ENCODE peak calls at places on chromosomes 5 and 9, in nine cellular contexts. D is mammary epithelial cell; H is tibial nerve; P is mesenchymal stem cell; I is lung; K is CD8-positive, alpha-beta T cell; C is naive thymus-derived CD4-positive, alpha-beta T cell; R is tibial artery; L is hepatocyte. S is an unnamed sample. For H3K4me1, the result is how much of the 10 kb centered on the place peaks cover.

GRCh38 chr9:3692606-3693005 is 166.8 kb upstream of the RFX3 start:
- DNase-seq in C (no peak), L (no peak), P (no peak), D (peak), I (no peak), K (no peak), H (no peak), R (no peak), S (no peak)

GRCh38 chr9:33742519-33742918 is 52.8 kb upstream of the PRSS3 start:
- DNase-seq in C (no peak), L (no peak), K (no peak), I (no peak), P (no peak), R (no peak), D (no peak), H (no peak), S (no peak)

GRCh38 chr5:146561711-146562110 is 45.7 kb upstream of the GPR151 start:
- DNase-seq in I (no peak), R (no peak), K (no peak), D (no peak), L (no peak), H (no peak), P (no peak), C (no peak), S (no peak)

GRCh38 chr9:132546148-132547051 is 36.0 kb upstream of the BARHL1 start:
- DNase-seq in H (no peak), R (no peak), D (no peak), I (no peak), K (no peak), C (no peak), P (peak), L (peak), S (peak)

GRCh38 chr5:158013303-158013702 is 154.4 kb upstream of the CLINT1 start:
- DNase-seq in K (no peak), H (no peak), I (no peak), D (no peak), R (no peak), C (no peak), L (no peak), P (no peak), S (peak)

GRCh38 chr5:91938441-91938840 is 555.3 kb upstream of the ARRDC3 start:
- DNase-seq in I (no peak), H (no peak), L (no peak), C (no peak), P (peak), R (no peak), K (no peak), D (no peak), S (no peak)

GRCh38 chr5:59206132-59206581 is 623.3 kb downstream of the RAB3C start:
- DNase-seq in L (no peak), D (peak), K (no peak), P (peak), I (no peak), H (no peak), C (no peak), R (no peak), S (no peak)

GRCh38 chr9:90001756-90002155 is 396.9 kb downstream of the GADD45G start:
- DNase-seq in R (no peak), D (no peak), L (no peak), K (no peak), P (no peak), H (no peak), C (no peak), I (no peak), S (no peak)

GRCh38 chr5:141272906-141273305 is 27.7 kb downstream of the PCDHB15 start:
- DNase-seq in R (no peak), P (no peak), H (no peak), C (no peak), I (no peak), K (no peak), L (no peak), D (no peak), S (peak)

GRCh38 chr5:10601246-10602030 is 37.6 kb downstream of the ANKRD33B start:
- DNase-seq in H (peak), D (peak), L (peak), P (peak), C (no peak), K (no peak), I (peak), R (peak), S (peak)

GRCh38 chr5:134070979-134071849 is 43.3 kb upstream of the TCF7 start:
- DNase-seq in K (peak), C (no peak), I (no peak), R (no peak), P (no peak), D (no peak), L (peak), H (no peak), S (peak)

GRCh38 chr9:5714501-5715401 is 85.8 kb downstream of the RIC1 start:
- DNase-seq in C (no peak), P (peak), R (no peak), K (no peak), H (no peak), D (peak), L (peak), I (no peak), S (no peak)

GRCh38 chr5:1099931-1100651 is 11.8 kb downstream of the SLC12A7 start:
- DNase-seq in I (no peak), C (no peak), H (no peak), P (peak), L (peak), K (no peak), D (no peak), R (no peak), S (peak)

GRCh38 chr9:127154390-127155191 is 32.2 kb upstream of the ANGPTL2 start:
- DNase-seq in P (no peak), C (no peak), H (peak), L (no peak), D (no peak), K (no peak), I (peak), R (peak), S (peak)

GRCh38 chr9:106287108-106287631 is 575.8 kb upstream of the ZNF462 start:
- DNase-seq in D (peak), P (no peak), H (no peak), C (no peak), K (no peak), R (no peak), L (peak), I (no peak), S (no peak)

GRCh38 chr5:153523831-153524230 is 33.4 kb downstream of the GRIA1 start:
- DNase-seq in R (peak), P (peak), I (no peak), D (no peak), H (peak), C (no peak), K (no peak), L (peak), S (no peak)

GRCh38 chr9:128342971-128343680 is 2.8 kb downstream of the SLC27A4 start:
- DNase-seq in R (no peak), H (no peak), I (no peak), L (no peak), K (no peak), D (no peak), P (no peak), C (no peak), S (no peak)

DNA sequence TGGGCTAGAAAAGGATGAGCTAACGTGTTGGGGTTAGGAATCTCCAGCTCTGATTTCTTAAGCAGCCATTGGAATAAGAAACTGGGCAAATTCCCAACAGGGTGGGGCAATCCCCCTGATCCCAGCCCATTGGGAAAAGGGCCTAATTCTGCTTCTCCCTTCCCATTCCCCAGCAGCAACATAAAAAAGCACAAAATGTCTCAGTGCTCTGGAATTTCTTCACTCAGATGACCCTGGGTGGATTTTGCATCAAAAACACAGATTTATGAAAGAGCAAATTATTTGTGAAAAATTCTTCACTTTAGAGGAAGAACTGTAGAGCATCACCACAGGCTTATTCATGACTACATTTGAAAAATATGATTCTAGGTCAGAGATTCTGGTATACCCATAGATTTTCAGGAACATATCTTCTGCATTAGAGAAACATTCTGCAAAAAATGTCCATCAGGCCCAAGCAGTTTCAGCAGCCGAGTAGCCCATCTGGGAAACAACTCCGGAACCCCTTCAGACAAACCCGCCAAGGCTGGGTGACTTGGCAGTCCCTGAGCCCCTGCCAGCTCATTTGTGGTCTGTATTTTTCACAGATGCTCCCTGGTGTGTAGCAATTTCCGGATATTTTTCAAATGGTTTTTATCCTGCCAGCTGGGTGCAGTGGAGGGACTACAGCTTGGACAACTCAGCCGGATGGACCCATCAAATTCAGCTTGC is 102.1 kb upstream of the RANBP3L start:
- DNase-seq in I (peak), H (peak), L (no peak), P (no peak), D (no peak), C (no peak), R (peak), K (no peak), S (no peak)
- H3K27ac ChIP-seq in I (no peak), H (peak), L (no peak), P (peak), D (no peak), C (no peak), R (peak), K (no peak), S (no peak)

GRCh38 chr9:130470269-130470668 is 25.5 kb downstream of the ASS1 start:
- DNase-seq in D (no peak), R (no peak), I (no peak), H (no peak), K (no peak), P (no peak), L (no peak), C (no peak), S (no peak)
- H3K4me1 ChIP-seq in D (under half), R (under half), I (under half), H (under half), K (under half), P (under half), L (under half), C (under half), S (under half)

DNA sequence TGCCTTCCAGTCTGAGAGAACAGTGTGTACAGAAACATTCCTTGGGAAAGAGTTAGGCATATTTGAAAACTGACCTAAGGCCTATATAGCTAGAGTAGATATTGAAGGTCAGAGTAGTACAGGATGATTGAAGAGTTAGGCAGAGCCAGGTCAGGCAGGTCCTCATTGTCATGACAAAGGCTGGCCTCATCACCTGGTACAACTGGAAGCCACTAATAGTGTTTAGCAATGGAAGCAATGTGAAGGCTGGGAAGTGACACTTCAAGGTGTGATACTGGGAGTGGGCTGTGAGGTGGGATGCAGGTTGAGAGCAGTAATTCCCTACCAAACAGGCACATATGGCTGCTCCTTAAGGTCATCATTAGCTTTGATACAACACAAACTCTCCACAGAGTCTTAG is 123.6 kb upstream of the CCNH start:
- DNase-seq in P (no peak), C (no peak), I (no peak), R (no peak), D (no peak), H (no peak), K (no peak), L (no peak), S (peak)
- H3K27ac ChIP-seq in P (no peak), C (no peak), I (no peak), R (no peak), D (no peak), H (no peak), K (no peak), L (no peak), S (no peak)

GRCh38 chr5:172110260-172110815 is 77.7 kb downstream of the STK10 start:
- DNase-seq in H (no peak), C (no peak), L (no peak), D (no peak), R (no peak), K (no peak), I (no peak), P (no peak), S (no peak)
- H3K4me1 ChIP-seq in H (under half), C (half or more), L (under half), D (half or more), R (under half), K (half or more), I (under half), P (under half), S (under half)

S was measured in endodermal cell.